ENCODE peak calls at places on chromosomes 3 and 15, in six cellular contexts. One of them, this sample, is unnamed.

GRCh38 chr15:75125935-75126334 is 75.7 kb upstream of the C15orf39 start:
- DNase-seq in Peyer's patch: no peak
- DNase-seq in NB4: no peak
- DNase-seq in stomach: no peak
- DNase-seq in uterus: no peak
- DNase-seq in A549: no peak
- DNase-seq in this sample: no peak

GRCh38 chr3:72997421-72997961 is 880 bp downstream of the PPP4R2 start:
- DNase-seq in Peyer's patch: peak; percentile 18
- DNase-seq in NB4: peak; percentile 77
- DNase-seq in stomach: no peak
- DNase-seq in A549: peak; percentile 67
- DNase-seq in uterus: no peak
- DNase-seq in this sample: peak; percentile 16

GRCh38 chr15:85133709-85134108 is 152.1 kb downstream of the PDE8A start:
- DNase-seq in NB4: no peak
- DNase-seq in A549: no peak
- DNase-seq in uterus: no peak
- DNase-seq in stomach: no peak
- DNase-seq in Peyer's patch: no peak
- DNase-seq in this sample: no peak

GRCh38 chr3:4754180-4755086 is 224.8 kb upstream of the BHLHE40 start:
- DNase-seq in stomach: no peak
- DNase-seq in Peyer's patch: no peak
- DNase-seq in uterus: no peak
- DNase-seq in NB4: peak; percentile 75
- DNase-seq in A549: no peak
- DNase-seq in this sample: peak; percentile 81

GRCh38 chr3:170848294-170848917 is 21.6 kb downstream of the RPL22L1 start:
- DNase-seq in stomach: no peak
- DNase-seq in A549: no peak
- DNase-seq in Peyer's patch: no peak
- DNase-seq in uterus: no peak
- DNase-seq in NB4: no peak
- DNase-seq in this sample: no peak

GRCh38 chr15:38883987-38884386 is 319.4 kb upstream of the RASGRP1 start:
- DNase-seq in uterus: no peak
- DNase-seq in NB4: no peak
- DNase-seq in Peyer's patch: no peak
- DNase-seq in stomach: no peak
- DNase-seq in A549: no peak
- DNase-seq in this sample: no peak

GRCh38 chr3:139477710-139478640 is 1.7 kb upstream of the RBP2 start:
- DNase-seq in Peyer's patch: no peak
- DNase-seq in A549: no peak
- DNase-seq in uterus: peak; percentile 26
- DNase-seq in NB4: no peak
- DNase-seq in stomach: no peak
- DNase-seq in this sample: no peak

GRCh38 chr3:34038131-34038530 is 239.7 kb downstream of the PDCD6IP start:
- DNase-seq in uterus: no peak
- DNase-seq in NB4: no peak
- DNase-seq in A549: no peak
- DNase-seq in stomach: no peak
- DNase-seq in Peyer's patch: no peak
- DNase-seq in this sample: no peak

GRCh38 chr3:127217594-127218456 is 24.9 kb downstream of the PRR23E start:
- DNase-seq in Peyer's patch: no peak
- DNase-seq in A549: no peak
- DNase-seq in stomach: no peak
- DNase-seq in uterus: no peak
- DNase-seq in NB4: no peak
- DNase-seq in this sample: no peak
- TF ChIP-seq POLR2A in Peyer's patch: no peak
- TF ChIP-seq POLR2A in A549: no peak
- TF ChIP-seq POLR2A in stomach: no peak
- TF ChIP-seq POLR2A in uterus: no peak
- TF ChIP-seq POLR2A in NB4: no peak
- TF ChIP-seq POLR2A in this sample: no peak

DNA sequence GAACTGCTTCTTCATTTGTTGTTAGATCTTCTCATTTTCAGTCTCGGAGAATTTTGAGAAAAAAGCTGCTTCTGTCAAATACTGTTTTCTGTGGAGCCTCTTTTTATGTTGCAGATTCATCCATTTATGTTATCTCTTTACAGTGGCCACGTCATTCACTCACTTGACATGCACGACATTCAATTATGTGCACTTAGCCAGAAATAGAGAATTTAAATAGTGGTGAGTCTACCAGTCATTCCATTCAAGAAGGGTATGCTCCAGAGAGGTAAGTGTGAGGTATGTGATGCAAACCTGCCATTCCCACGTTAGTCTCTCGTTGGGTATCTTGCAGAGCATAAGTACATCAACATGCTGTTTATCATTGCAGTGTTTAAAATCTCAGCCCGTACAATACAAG is 9.8 kb downstream of the ARPP19 start:
- DNase-seq in A549: no peak
- DNase-seq in uterus: no peak
- DNase-seq in stomach: no peak
- DNase-seq in Peyer's patch: no peak
- DNase-seq in NB4: no peak
- DNase-seq in this sample: no peak
- TF ChIP-seq CTCF in A549: no peak
- TF ChIP-seq CTCF in uterus: no peak
- TF ChIP-seq CTCF in stomach: no peak
- TF ChIP-seq CTCF in Peyer's patch: no peak
- TF ChIP-seq CTCF in NB4: no peak
- TF ChIP-seq CTCF in this sample: no peak

GRCh38 chr3:155646554-155647189 is 98.2 kb downstream of the PLCH1 start:
- DNase-seq in NB4: no peak
- DNase-seq in A549: no peak
- DNase-seq in Peyer's patch: no peak
- DNase-seq in stomach: no peak
- DNase-seq in uterus: no peak
- DNase-seq in this sample: no peak
- H3K4me3 ChIP-seq in NB4: no peak overlapping the region
- H3K4me3 ChIP-seq in A549: no peak overlapping the region
- H3K4me3 ChIP-seq in Peyer's patch: no peak overlapping the region
- H3K4me3 ChIP-seq in stomach: no peak overlapping the region
- H3K4me3 ChIP-seq in uterus: no peak overlapping the region
- H3K4me3 ChIP-seq in this sample: no peak overlapping the region

DNA sequence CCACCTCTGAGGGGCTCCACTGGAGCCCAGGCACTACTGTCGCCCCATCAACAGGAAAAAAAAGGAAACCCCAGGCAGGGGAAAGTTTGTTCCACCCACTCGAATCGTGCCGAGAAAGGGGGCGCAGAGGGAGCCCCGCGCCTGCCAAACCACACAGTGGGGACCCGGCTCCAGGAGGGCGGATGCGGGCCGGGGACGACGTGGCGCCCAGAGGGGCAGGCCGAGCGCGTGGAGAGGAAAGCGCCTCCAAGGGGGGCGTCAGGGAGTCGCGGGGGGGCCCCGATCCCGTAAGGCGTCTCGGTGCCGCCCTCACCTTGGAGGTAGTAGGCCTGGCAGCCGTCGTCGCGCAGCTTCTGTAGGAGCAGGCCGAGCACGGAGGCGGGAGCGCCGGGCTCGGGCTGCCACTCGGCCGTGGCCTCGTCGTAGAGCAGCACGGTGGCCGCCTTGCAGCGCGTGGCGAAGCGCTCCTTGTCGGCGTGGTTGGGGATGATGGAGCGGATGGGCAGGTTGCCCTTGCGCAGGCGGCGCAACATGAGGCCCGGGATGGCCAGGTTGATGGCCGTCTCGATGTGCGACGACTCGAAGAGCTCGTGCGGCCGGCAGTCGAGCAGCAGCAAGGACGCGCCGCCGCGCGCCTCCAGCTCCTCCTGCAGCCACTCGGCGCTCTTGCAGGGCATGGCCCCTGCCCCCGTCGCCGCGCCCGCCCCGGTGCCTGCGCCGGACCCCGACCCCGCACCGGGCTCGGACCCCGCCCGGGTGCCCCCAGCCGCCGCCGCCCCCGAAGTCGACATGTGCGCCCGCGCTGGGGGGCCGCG is 627 bp downstream of the DUSP7 start:
- DNase-seq in NB4: peak; percentile 77
- DNase-seq in A549: peak; percentile 23
- DNase-seq in Peyer's patch: peak; percentile 36
- DNase-seq in uterus: peak; percentile 53
- DNase-seq in stomach: peak; percentile 49
- DNase-seq in this sample: no peak
- TF ChIP-seq POLR2A in NB4: no peak
- TF ChIP-seq POLR2A in A549: no peak
- TF ChIP-seq POLR2A in Peyer's patch: no peak
- TF ChIP-seq POLR2A in uterus: no peak
- TF ChIP-seq POLR2A in stomach: no peak
- TF ChIP-seq POLR2A in this sample: no peak

This sample was measured in lower leg skin.